ENCODE peak calls at places on chromosomes 2 and 18, in ten cellular contexts. One of them, this sample, is unnamed.

GRCh38 chr2:238851026-238851425 is 3.1 kb downstream of the TWIST2 start:
- DNase-seq in psoas muscle: no peak
- DNase-seq in mesendoderm: no peak
- DNase-seq in A549: no peak
- DNase-seq in lower lobe of right lung: no peak
- DNase-seq in GM23338: no peak
- DNase-seq in SJSA1: no peak
- DNase-seq in cardiac muscle cell: no peak
- DNase-seq in transverse colon: no peak
- DNase-seq in foreskin fibroblast: peak; percentile 33
- DNase-seq in this sample: no peak

GRCh38 chr2:127623388-127624320 is 22.3 kb upstream of the GPR17 start:
- DNase-seq in psoas muscle: peak; percentile 45
- DNase-seq in mesendoderm: no peak
- DNase-seq in A549: no peak
- DNase-seq in lower lobe of right lung: peak; percentile 43
- DNase-seq in GM23338: no peak
- DNase-seq in SJSA1: peak; percentile 64
- DNase-seq in cardiac muscle cell: peak; percentile 6
- DNase-seq in transverse colon: peak; percentile 6
- DNase-seq in foreskin fibroblast: peak; percentile 32
- DNase-seq in this sample: no peak

GRCh38 chr2:104289646-104290565 is 564.0 kb upstream of the POU3F3 start:
- DNase-seq in psoas muscle: no peak
- DNase-seq in mesendoderm: peak; percentile 18
- DNase-seq in A549: no peak
- DNase-seq in lower lobe of right lung: no peak
- DNase-seq in GM23338: no peak
- DNase-seq in SJSA1: no peak
- DNase-seq in cardiac muscle cell: no peak
- DNase-seq in transverse colon: no peak
- DNase-seq in foreskin fibroblast: no peak
- DNase-seq in this sample: no peak

GRCh38 chr18:24986611-24987270 is 365.2 kb downstream of the ZNF521 start:
- DNase-seq in psoas muscle: no peak
- DNase-seq in mesendoderm: peak; percentile 48
- DNase-seq in A549: no peak
- DNase-seq in lower lobe of right lung: no peak
- DNase-seq in GM23338: peak; percentile 13
- DNase-seq in SJSA1: no peak
- DNase-seq in cardiac muscle cell: no peak
- DNase-seq in transverse colon: no peak
- DNase-seq in foreskin fibroblast: peak; percentile 42
- DNase-seq in this sample: no peak

GRCh38 chr2:64222942-64223511 is 78.8 kb upstream of the PELI1 start:
- DNase-seq in psoas muscle: no peak
- DNase-seq in mesendoderm: no peak
- DNase-seq in A549: no peak
- DNase-seq in lower lobe of right lung: no peak
- DNase-seq in GM23338: no peak
- DNase-seq in SJSA1: no peak
- DNase-seq in cardiac muscle cell: no peak
- DNase-seq in transverse colon: no peak
- DNase-seq in foreskin fibroblast: no peak
- DNase-seq in this sample: no peak

GRCh38 chr2:133718688-133719201 is 150.5 kb upstream of the NCKAP5 start:
- DNase-seq in psoas muscle: no peak
- DNase-seq in mesendoderm: no peak
- DNase-seq in A549: no peak
- DNase-seq in lower lobe of right lung: no peak
- DNase-seq in GM23338: no peak
- DNase-seq in SJSA1: no peak
- DNase-seq in cardiac muscle cell: peak; percentile 54
- DNase-seq in transverse colon: no peak
- DNase-seq in foreskin fibroblast: peak; percentile 81
- DNase-seq in this sample: no peak

GRCh38 chr2:11532434-11533055 is 1.3 kb upstream of the GREB1 start:
- DNase-seq in psoas muscle: no peak
- DNase-seq in mesendoderm: no peak
- DNase-seq in A549: no peak
- DNase-seq in lower lobe of right lung: no peak
- DNase-seq in GM23338: no peak
- DNase-seq in SJSA1: peak; percentile 53
- DNase-seq in cardiac muscle cell: peak; percentile 50
- DNase-seq in transverse colon: no peak
- DNase-seq in foreskin fibroblast: peak; percentile 69
- DNase-seq in this sample: no peak

GRCh38 chr2:134411279-134411827 is 157.5 kb downstream of the MGAT5 start:
- DNase-seq in psoas muscle: no peak
- DNase-seq in mesendoderm: no peak
- DNase-seq in A549: no peak
- DNase-seq in lower lobe of right lung: no peak
- DNase-seq in GM23338: no peak
- DNase-seq in SJSA1: no peak
- DNase-seq in cardiac muscle cell: no peak
- DNase-seq in transverse colon: no peak
- DNase-seq in foreskin fibroblast: no peak
- DNase-seq in this sample: no peak

GRCh38 chr2:160700415-160700814 is 206.8 kb upstream of the RBMS1 start:
- DNase-seq in psoas muscle: no peak
- DNase-seq in mesendoderm: no peak
- DNase-seq in A549: no peak
- DNase-seq in lower lobe of right lung: no peak
- DNase-seq in GM23338: no peak
- DNase-seq in SJSA1: no peak
- DNase-seq in cardiac muscle cell: no peak
- DNase-seq in transverse colon: no peak
- DNase-seq in foreskin fibroblast: no peak
- DNase-seq in this sample: no peak

GRCh38 chr18:57084331-57085298 is 62.3 kb upstream of the BOD1L2 start:
- DNase-seq in psoas muscle: no peak
- DNase-seq in mesendoderm: peak; percentile 34
- DNase-seq in A549: no peak
- DNase-seq in lower lobe of right lung: no peak
- DNase-seq in GM23338: no peak
- DNase-seq in SJSA1: no peak
- DNase-seq in cardiac muscle cell: no peak
- DNase-seq in transverse colon: no peak
- DNase-seq in foreskin fibroblast: no peak
- DNase-seq in this sample: no peak

GRCh38 chr2:212777020-212777491 is 238.5 kb upstream of the ERBB4 start:
- DNase-seq in psoas muscle: no peak
- DNase-seq in mesendoderm: peak; percentile 63
- DNase-seq in A549: peak; percentile 0
- DNase-seq in lower lobe of right lung: no peak
- DNase-seq in GM23338: peak; percentile 43
- DNase-seq in SJSA1: peak; percentile 39
- DNase-seq in cardiac muscle cell: peak; percentile 54
- DNase-seq in transverse colon: no peak
- DNase-seq in foreskin fibroblast: peak; percentile 55
- DNase-seq in this sample: no peak

GRCh38 chr18:39318008-39318407 is 1752.4 kb upstream of the CELF4 start:
- DNase-seq in psoas muscle: no peak
- DNase-seq in mesendoderm: no peak
- DNase-seq in A549: no peak
- DNase-seq in lower lobe of right lung: no peak
- DNase-seq in GM23338: no peak
- DNase-seq in SJSA1: no peak
- DNase-seq in cardiac muscle cell: no peak
- DNase-seq in transverse colon: no peak
- DNase-seq in foreskin fibroblast: no peak
- DNase-seq in this sample: no peak

GRCh38 chr2:167843203-167843602 is 404.2 kb downstream of the STK39 start:
- DNase-seq in psoas muscle: no peak
- DNase-seq in mesendoderm: no peak
- DNase-seq in A549: no peak
- DNase-seq in lower lobe of right lung: no peak
- DNase-seq in GM23338: no peak
- DNase-seq in SJSA1: no peak
- DNase-seq in cardiac muscle cell: no peak
- DNase-seq in transverse colon: no peak
- DNase-seq in foreskin fibroblast: no peak
- DNase-seq in this sample: no peak

GRCh38 chr18:11880586-11881304 is 27.4 kb downstream of the MPPE1 start:
- DNase-seq in psoas muscle: no peak
- DNase-seq in mesendoderm: peak; percentile 71
- DNase-seq in A549: no peak
- DNase-seq in lower lobe of right lung: no peak
- DNase-seq in GM23338: no peak
- DNase-seq in SJSA1: no peak
- DNase-seq in cardiac muscle cell: no peak
- DNase-seq in transverse colon: no peak
- DNase-seq in foreskin fibroblast: no peak
- DNase-seq in this sample: no peak

GRCh38 chr2:71895320-71896161 is 252.1 kb downstream of the CYP26B1 start:
- DNase-seq in psoas muscle: no peak
- DNase-seq in mesendoderm: no peak
- DNase-seq in A549: no peak
- DNase-seq in lower lobe of right lung: no peak
- DNase-seq in GM23338: no peak
- DNase-seq in SJSA1: no peak
- DNase-seq in cardiac muscle cell: no peak
- DNase-seq in transverse colon: no peak
- DNase-seq in foreskin fibroblast: no peak
- DNase-seq in this sample: no peak

GRCh38 chr2:215796160-215796559 is 217.2 kb downstream of the MREG start:
- DNase-seq in psoas muscle: no peak
- DNase-seq in mesendoderm: no peak
- DNase-seq in A549: no peak
- DNase-seq in lower lobe of right lung: no peak
- DNase-seq in GM23338: no peak
- DNase-seq in SJSA1: peak; percentile 16
- DNase-seq in cardiac muscle cell: peak; percentile 66
- DNase-seq in transverse colon: no peak
- DNase-seq in foreskin fibroblast: peak; percentile 81
- DNase-seq in this sample: no peak

GRCh38 chr2:121019073-121019472 is 265.9 kb downstream of the TFCP2L1 start:
- DNase-seq in psoas muscle: no peak
- DNase-seq in mesendoderm: no peak
- DNase-seq in A549: no peak
- DNase-seq in lower lobe of right lung: no peak
- DNase-seq in GM23338: peak; percentile 61
- DNase-seq in SJSA1: no peak
- DNase-seq in cardiac muscle cell: peak; percentile 65
- DNase-seq in transverse colon: no peak
- DNase-seq in foreskin fibroblast: no peak
- DNase-seq in this sample: no peak
- H3K4me3 ChIP-seq in psoas muscle: peak overlapping the region; percentile 11
- H3K4me3 ChIP-seq in mesendoderm: no peak overlapping the region
- H3K4me3 ChIP-seq in A549: no peak overlapping the region
- H3K4me3 ChIP-seq in lower lobe of right lung: peak overlapping the region; percentile 21
- H3K4me3 ChIP-seq in GM23338: peak overlapping the region; percentile 46
- H3K4me3 ChIP-seq in SJSA1: no peak overlapping the region
- H3K4me3 ChIP-seq in cardiac muscle cell: no peak overlapping the region
- H3K4me3 ChIP-seq in transverse colon: no peak overlapping the region
- H3K4me3 ChIP-seq in foreskin fibroblast: no peak overlapping the region
- H3K4me3 ChIP-seq in this sample: no peak overlapping the region

GRCh38 chr2:158459161-158460003 is 2.6 kb downstream of the PKP4 start:
- DNase-seq in psoas muscle: no peak
- DNase-seq in mesendoderm: no peak
- DNase-seq in A549: no peak
- DNase-seq in lower lobe of right lung: no peak
- DNase-seq in GM23338: no peak
- DNase-seq in SJSA1: peak; percentile 12
- DNase-seq in cardiac muscle cell: peak; percentile 3
- DNase-seq in transverse colon: no peak
- DNase-seq in foreskin fibroblast: no peak
- DNase-seq in this sample: no peak
- H3K4me3 ChIP-seq in psoas muscle: peak overlapping the region; percentile 85
- H3K4me3 ChIP-seq in mesendoderm: no peak overlapping the region
- H3K4me3 ChIP-seq in A549: peak overlapping the region; percentile 94
- H3K4me3 ChIP-seq in lower lobe of right lung: peak overlapping the region; percentile 87
- H3K4me3 ChIP-seq in GM23338: peak overlapping the region; percentile 97
- H3K4me3 ChIP-seq in SJSA1: peak overlapping the region; percentile 86
- H3K4me3 ChIP-seq in cardiac muscle cell: no peak overlapping the region
- H3K4me3 ChIP-seq in transverse colon: no peak overlapping the region
- H3K4me3 ChIP-seq in foreskin fibroblast: peak overlapping the region; percentile 83
- H3K4me3 ChIP-seq in this sample: peak overlapping the region; percentile 85

DNA sequence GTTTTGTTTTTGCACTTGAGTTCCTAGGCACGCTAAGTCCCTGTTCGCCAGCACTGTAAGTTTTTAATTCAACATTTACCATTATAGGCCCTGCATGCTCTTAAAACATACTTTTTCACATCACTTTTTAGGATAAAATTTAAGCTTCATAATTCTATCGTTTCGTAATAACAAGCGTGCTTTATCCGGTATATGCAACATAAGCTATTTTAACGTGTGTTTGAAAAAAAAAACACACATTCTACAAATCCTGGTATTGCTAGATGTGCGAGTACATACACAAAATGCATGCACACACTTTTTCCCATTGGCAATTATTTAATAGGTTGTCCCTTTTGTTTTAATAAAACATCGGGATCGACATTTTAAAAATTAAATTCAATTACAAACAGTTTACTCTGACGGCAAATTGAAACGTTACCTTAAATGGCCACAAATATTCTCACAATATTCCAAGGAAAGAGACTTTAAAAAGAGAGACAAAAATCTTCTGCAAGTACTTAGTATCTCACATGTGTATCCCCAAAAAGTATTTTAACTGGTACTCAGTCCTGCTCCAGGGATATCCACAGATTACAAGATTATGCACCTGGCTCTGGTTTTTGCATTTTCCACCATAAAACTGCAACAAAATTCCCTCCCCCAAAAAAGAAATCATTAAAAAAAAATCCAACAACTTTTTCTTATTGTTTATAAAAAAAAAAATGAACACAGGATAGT is 1.0 kb upstream of the TCF4 start:
- DNase-seq in psoas muscle: no peak
- DNase-seq in mesendoderm: peak; percentile 6
- DNase-seq in A549: no peak
- DNase-seq in lower lobe of right lung: no peak
- DNase-seq in GM23338: no peak
- DNase-seq in SJSA1: no peak
- DNase-seq in cardiac muscle cell: peak; percentile 50
- DNase-seq in transverse colon: no peak
- DNase-seq in foreskin fibroblast: peak; percentile 47
- DNase-seq in this sample: peak; percentile 34
- H3K4me3 ChIP-seq in psoas muscle: peak overlapping the region; percentile 84
- H3K4me3 ChIP-seq in mesendoderm: peak overlapping the region; percentile 86
- H3K4me3 ChIP-seq in A549: peak overlapping the region; percentile 81
- H3K4me3 ChIP-seq in lower lobe of right lung: peak overlapping the region; percentile 74
- H3K4me3 ChIP-seq in GM23338: peak overlapping the region; percentile 67
- H3K4me3 ChIP-seq in SJSA1: peak overlapping the region; percentile 52
- H3K4me3 ChIP-seq in cardiac muscle cell: peak overlapping the region; percentile 96
- H3K4me3 ChIP-seq in transverse colon: peak overlapping the region; percentile 48
- H3K4me3 ChIP-seq in foreskin fibroblast: peak overlapping the region; percentile 75
- H3K4me3 ChIP-seq in this sample: peak overlapping the region; percentile 39

DNA sequence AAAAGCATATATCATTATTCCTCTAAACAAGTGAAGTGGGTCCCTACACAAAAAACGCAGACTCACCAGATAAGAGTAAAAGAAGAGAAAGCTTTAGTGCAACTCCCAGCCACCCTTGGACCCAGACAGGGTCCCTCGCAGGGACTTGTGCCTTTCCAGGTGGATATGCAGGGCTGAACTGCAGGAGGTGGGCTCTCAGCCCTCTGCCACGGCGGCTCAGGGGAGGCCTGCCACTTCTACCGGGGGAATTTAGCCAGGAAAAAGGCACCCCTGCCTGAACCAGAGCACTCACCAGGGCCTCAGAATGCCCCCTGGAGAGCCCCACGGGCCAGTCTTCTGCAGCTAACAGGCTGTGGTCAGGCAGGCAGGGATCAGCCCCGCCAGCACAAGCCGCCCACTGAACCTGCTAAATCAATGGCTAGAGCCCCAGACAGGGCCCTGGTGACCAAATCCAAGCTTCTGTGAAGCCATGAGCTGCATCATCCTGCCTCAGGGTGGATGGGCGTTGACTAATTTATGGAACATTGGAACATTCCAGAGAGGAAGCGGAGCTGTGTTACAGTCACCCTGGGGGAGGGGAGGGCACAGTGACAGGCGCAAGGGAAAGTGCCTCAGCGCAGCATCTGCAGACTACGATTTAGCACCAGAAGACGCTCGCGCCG is 209.3 kb downstream of the EIPR1 start:
- DNase-seq in psoas muscle: no peak
- DNase-seq in mesendoderm: peak; percentile 92
- DNase-seq in A549: no peak
- DNase-seq in lower lobe of right lung: no peak
- DNase-seq in GM23338: peak; percentile 64
- DNase-seq in SJSA1: no peak
- DNase-seq in cardiac muscle cell: peak; percentile 36
- DNase-seq in transverse colon: peak; percentile 3
- DNase-seq in foreskin fibroblast: peak; percentile 95
- DNase-seq in this sample: no peak
- H3K4me3 ChIP-seq in psoas muscle: no peak overlapping the region
- H3K4me3 ChIP-seq in mesendoderm: no peak overlapping the region
- H3K4me3 ChIP-seq in A549: no peak overlapping the region
- H3K4me3 ChIP-seq in lower lobe of right lung: no peak overlapping the region
- H3K4me3 ChIP-seq in GM23338: no peak overlapping the region
- H3K4me3 ChIP-seq in SJSA1: no peak overlapping the region
- H3K4me3 ChIP-seq in cardiac muscle cell: no peak overlapping the region
- H3K4me3 ChIP-seq in transverse colon: no peak overlapping the region
- H3K4me3 ChIP-seq in foreskin fibroblast: peak overlapping the region; percentile 5
- H3K4me3 ChIP-seq in this sample: no peak overlapping the region